ENCODE peak calls at places on chromosomes 13 and 19, in four cellular contexts. H is HFFc6; Q is CD8-positive, alpha-beta T cell; P is activated CD4-positive, alpha-beta T cell treated with anti-CD3 and anti-CD28 coated beads, Interleukin-2, amount 10 ng/mL, durations not matched to agents 24 days and 14 days. I is an unnamed sample.

GRCh38 chr13:76222511-76222910 is 586.4 kb downstream of the LMO7 start:
- DNase-seq in H (no peak), Q (no peak), P (no peak), I (no peak)

GRCh38 chr13:79799049-79799448 is 318.1 kb downstream of the NDFIP2 start:
- DNase-seq in H (no peak), Q (no peak), P (no peak), I (peak)

GRCh38 chr13:42215578-42216421 is 56.2 kb upstream of the AKAP11 start:
- DNase-seq in H (peak), Q (no peak), P (peak), I (peak)

GRCh38 chr13:44801990-44802389 is 187.3 kb downstream of the NUFIP1 start:
- DNase-seq in H (peak), Q (no peak), P (no peak), I (no peak)

GRCh38 chr19:56252699-56253422 is 19.7 kb upstream of the EDDM13 start:
- DNase-seq in H (peak), Q (peak), P (peak), I (peak)

GRCh38 chr13:77300176-77301141 is 26.4 kb downstream of the MYCBP2 start:
- DNase-seq in H (peak), Q (no peak), P (peak), I (no peak)

GRCh38 chr13:44148159-44148929 is 225.3 kb upstream of the SERP2 start:
- DNase-seq in H (no peak), Q (no peak), P (no peak), I (no peak)

GRCh38 chr19:2523630-2524311 is 47.8 kb downstream of the GADD45B start:
- DNase-seq in H (peak), Q (no peak), P (no peak), I (no peak)

GRCh38 chr13:114161028-114161556 is 18.0 kb upstream of the CFAP97D2 start:
- DNase-seq in H (no peak), Q (no peak), P (no peak), I (no peak)

GRCh38 chr19:47427241-47428176 is 8.2 kb upstream of the MEIS3 start:
- DNase-seq in H (peak), Q (peak), P (peak), I (peak)

GRCh38 chr19:51644636-51645271 is 1.9 kb downstream of the SIGLEC14 start:
- DNase-seq in H (no peak), Q (no peak), P (no peak), I (no peak)

GRCh38 chr13:42484396-42484795 is 89.6 kb upstream of the TNFSF11 start:
- DNase-seq in H (no peak), Q (no peak), P (no peak), I (no peak)

GRCh38 chr19:884420-885211 is 8.4 kb downstream of the MED16 start:
- DNase-seq in H (no peak), Q (no peak), P (no peak), I (no peak)

GRCh38 chr13:41610426-41610825 is 153.1 kb downstream of the RGCC start:
- DNase-seq in H (peak), Q (no peak), P (no peak), I (no peak)

GRCh38 chr19:1366899-1367870 is 16.5 kb upstream of the NDUFS7 start:
- DNase-seq in H (no peak), Q (no peak), P (no peak), I (no peak)

I was measured in SK-N-DZ.